ENCODE peak calls at places on chromosomes 5 and 9, in nine cellular contexts. L, Q, N, C, Y, U, D, A and H are unnamed samples.

GRCh38 chr5:68047035-68047434 is 168.5 kb upstream of the PIK3R1 start:
- DNase-seq in L (no peak), Q (peak), N (no peak), C (no peak), Y (no peak), U (no peak), D (peak), A (no peak), H (no peak)

GRCh38 chr5:52269853-52270252 is 517.9 kb upstream of the ITGA1 start:
- DNase-seq in L (no peak), Q (no peak), N (no peak), C (no peak), Y (no peak), U (no peak), D (no peak), A (no peak), H (no peak)

GRCh38 chr5:72171667-72172066 is 64.4 kb downstream of the MAP1B start:
- DNase-seq in L (no peak), Q (no peak), N (no peak), C (no peak), Y (no peak), U (no peak), D (peak), A (peak), H (no peak)

GRCh38 chr5:62791059-62791458 is 212.4 kb downstream of the LRRC70 start:
- DNase-seq in L (no peak), Q (peak), N (peak), C (no peak), Y (no peak), U (no peak), D (peak), A (no peak), H (no peak)

GRCh38 chr5:72451771-72452505 is 55.3 kb downstream of the ZNF366 start:
- DNase-seq in L (peak), Q (no peak), N (peak), C (no peak), Y (peak), U (peak), D (peak), A (peak), H (no peak)

GRCh38 chr9:96417051-96417586 is 1.1 kb downstream of the ZNF367 start:
- DNase-seq in L (peak), Q (peak), N (peak), C (no peak), Y (peak), U (peak), D (peak), A (peak), H (peak)

GRCh38 chr5:179914032-179914755 is 6.5 kb upstream of the TBC1D9B start:
- DNase-seq in L (no peak), Q (peak), N (peak), C (peak), Y (no peak), U (no peak), D (peak), A (no peak), H (no peak)

GRCh38 chr9:125370786-125371185 is 109.2 kb downstream of the GAPVD1 start:
- DNase-seq in L (no peak), Q (no peak), N (no peak), C (no peak), Y (no peak), U (no peak), D (no peak), A (no peak), H (no peak)

GRCh38 chr5:21236896-21237830 is 1249.2 kb upstream of the CDH18 start:
- DNase-seq in L (no peak), Q (peak), N (no peak), C (no peak), Y (no peak), U (no peak), D (peak), A (no peak), H (no peak)

GRCh38 chr9:16386579-16387077 is 483.8 kb downstream of the BNC2 start:
- DNase-seq in L (no peak), Q (no peak), N (no peak), C (no peak), Y (no peak), U (no peak), D (no peak), A (no peak), H (no peak)

GRCh38 chr5:134371834-134372340 is 518 bp downstream of the UBE2B start:
- DNase-seq in L (peak), Q (peak), N (peak), C (peak), Y (peak), U (peak), D (peak), A (peak), H (peak)

GRCh38 chr9:16328349-16328748 is 542.1 kb downstream of the BNC2 start:
- DNase-seq in L (peak), Q (no peak), N (no peak), C (no peak), Y (no peak), U (no peak), D (no peak), A (no peak), H (no peak)

GRCh38 chr5:16489322-16489791 is 23.8 kb upstream of the ZNF622 start:
- DNase-seq in L (no peak), Q (peak), N (peak), C (no peak), Y (no peak), U (no peak), D (peak), A (no peak), H (no peak)

GRCh38 chr5:485943-486491 is 38.2 kb downstream of the SLC9A3 start:
- DNase-seq in L (no peak), Q (no peak), N (peak), C (no peak), Y (no peak), U (no peak), D (no peak), A (no peak), H (no peak)

GRCh38 chr9:75941066-75941465 is 50.6 kb downstream of the PCSK5 start:
- DNase-seq in L (no peak), Q (no peak), N (no peak), C (no peak), Y (no peak), U (no peak), D (no peak), A (no peak), H (no peak)

GRCh38 chr9:34602906-34603305 is 9.0 kb downstream of the RPP25L start:
- DNase-seq in L (no peak), Q (no peak), N (no peak), C (no peak), Y (no peak), U (no peak), D (no peak), A (no peak), H (no peak)

GRCh38 chr5:176810084-176810597 is at the start of gene UNC5A:
- DNase-seq in L (no peak), Q (no peak), N (peak), C (no peak), Y (peak), U (no peak), D (peak), A (no peak), H (peak)

GRCh38 chr9:35852876-35853865 is 17.0 kb downstream of the OR13J1 start:
- DNase-seq in L (no peak), Q (no peak), N (no peak), C (peak), Y (no peak), U (peak), D (no peak), A (no peak), H (no peak)

GRCh38 chr5:126846344-126846743 is 69.4 kb downstream of the LMNB1 start:
- DNase-seq in L (no peak), Q (peak), N (no peak), C (no peak), Y (no peak), U (no peak), D (peak), A (no peak), H (no peak)

GRCh38 chr9:33164138-33164809 is 2.9 kb downstream of the B4GALT1 start:
- DNase-seq in L (no peak), Q (no peak), N (no peak), C (no peak), Y (no peak), U (no peak), D (no peak), A (peak), H (no peak)

GRCh38 chr5:36696059-36696673 is 89.8 kb downstream of the SLC1A3 start:
- DNase-seq in L (peak), Q (peak), N (peak), C (no peak), Y (peak), U (peak), D (peak), A (peak), H (no peak)

GRCh38 chr9:83582026-83582425 is 40.9 kb upstream of the IDNK start:
- DNase-seq in L (no peak), Q (peak), N (no peak), C (no peak), Y (no peak), U (no peak), D (peak), A (no peak), H (no peak)

GRCh38 chr5:131280417-131280816 is 16.6 kb downstream of the CDC42SE2 start:
- DNase-seq in L (no peak), Q (no peak), N (no peak), C (no peak), Y (no peak), U (no peak), D (peak), A (no peak), H (no peak)

GRCh38 chr5:144065766-144066165 is 104.7 kb downstream of the YIPF5 start:
- DNase-seq in L (no peak), Q (no peak), N (no peak), C (no peak), Y (no peak), U (no peak), D (no peak), A (no peak), H (no peak)

GRCh38 chr5:139565411-139566305 is 4.5 kb downstream of the UBE2D2 start:
- DNase-seq in L (no peak), Q (no peak), N (peak), C (peak), Y (no peak), U (peak), D (no peak), A (no peak), H (peak)

GRCh38 chr5:1836891-1837880 is 36.0 kb downstream of the NDUFS6 start:
- DNase-seq in L (no peak), Q (no peak), N (no peak), C (peak), Y (no peak), U (no peak), D (no peak), A (no peak), H (no peak)

GRCh38 chr9:134536101-134536900 is 105.3 kb upstream of the COL5A1 start:
- DNase-seq in L (no peak), Q (no peak), N (no peak), C (peak), Y (peak), U (no peak), D (peak), A (no peak), H (no peak)

GRCh38 chr9:115444941-115445340 is 327.0 kb upstream of the TNC start:
- DNase-seq in L (no peak), Q (no peak), N (no peak), C (no peak), Y (no peak), U (no peak), D (no peak), A (no peak), H (no peak)

GRCh38 chr9:71920456-71921189 is 9.2 kb downstream of the C9orf85 start:
- DNase-seq in L (no peak), Q (peak), N (no peak), C (no peak), Y (no peak), U (no peak), D (no peak), A (no peak), H (no peak)

DNA sequence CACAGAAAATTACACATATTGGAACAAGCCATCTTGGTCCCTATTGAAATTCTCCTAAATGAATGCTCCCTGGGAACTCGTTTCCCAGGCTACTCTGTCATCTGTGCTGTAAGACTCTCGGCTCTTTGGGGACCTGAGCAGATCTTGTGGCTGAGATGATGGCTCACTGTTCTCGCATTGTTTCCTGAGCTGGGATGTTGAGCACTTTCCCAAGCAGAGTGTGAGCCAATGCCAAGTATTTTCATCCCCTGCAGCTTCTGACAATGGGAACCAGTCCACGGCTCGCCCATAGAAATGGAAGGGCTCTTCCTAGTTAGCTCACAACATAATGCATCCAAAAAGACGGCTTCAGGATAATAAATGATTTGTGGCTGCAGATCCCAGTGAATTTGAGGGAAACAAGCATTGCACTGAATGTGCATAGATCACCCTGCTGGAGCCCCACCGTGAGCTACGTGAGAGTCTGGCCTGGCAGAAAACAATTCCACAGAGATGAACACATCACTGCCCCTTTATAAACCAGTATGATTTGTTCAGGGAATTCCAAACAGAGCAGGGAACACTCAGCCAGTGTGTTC is 230.3 kb downstream of the IRX1 start:
- DNase-seq in L (no peak), Q (no peak), N (no peak), C (no peak), Y (no peak), U (no peak), D (no peak), A (no peak), H (no peak)
- TF ChIP-seq CTCF in L (no peak), Q (no peak), N (no peak), C (no peak), Y (no peak), U (no peak), D (no peak), A (no peak), H (no peak)

GRCh38 chr9:126549246-126550006 is 64.3 kb upstream of the LMX1B start:
- DNase-seq in L (no peak), Q (no peak), N (no peak), C (no peak), Y (no peak), U (no peak), D (no peak), A (no peak), H (no peak)

GRCh38 chr9:126543490-126543889 is 70.2 kb upstream of the LMX1B start:
- DNase-seq in L (no peak), Q (no peak), N (no peak), C (no peak), Y (no peak), U (no peak), D (no peak), A (no peak), H (no peak)

GRCh38 chr9:126545116-126545515 is 68.6 kb upstream of the LMX1B start:
- DNase-seq in L (no peak), Q (no peak), N (no peak), C (peak), Y (no peak), U (peak), D (no peak), A (no peak), H (no peak)

GRCh38 chr9:126548312-126548711 is 65.4 kb upstream of the LMX1B start:
- DNase-seq in L (no peak), Q (no peak), N (no peak), C (no peak), Y (no peak), U (no peak), D (no peak), A (no peak), H (no peak)

DNA sequence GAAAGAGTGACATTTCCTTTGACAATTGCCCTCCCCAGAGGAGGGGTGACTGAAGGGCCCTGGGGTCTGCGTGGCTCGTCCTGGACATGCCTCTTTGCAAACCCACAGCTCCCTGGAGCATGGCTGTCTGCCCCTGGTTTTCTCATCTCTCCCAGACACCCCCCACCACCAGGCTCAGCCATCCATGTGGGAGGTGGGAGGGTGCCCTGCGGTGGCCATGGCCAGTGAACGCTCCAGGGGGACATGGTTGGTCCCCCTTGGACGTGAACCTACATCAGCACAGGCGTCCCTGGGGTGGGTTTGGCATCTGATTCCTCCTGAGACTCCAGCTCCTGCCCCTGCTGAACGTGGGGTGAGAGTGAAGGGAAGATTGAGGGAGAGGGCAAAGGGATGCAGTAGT is 67.7 kb upstream of the LMX1B start:
- DNase-seq in L (no peak), Q (no peak), N (no peak), C (peak), Y (no peak), U (no peak), D (no peak), A (no peak), H (no peak)
- TF ChIP-seq CTCF in L (no peak), Q (no peak), N (no peak), C (no peak), Y (no peak), U (no peak), D (no peak), A (no peak), H (no peak)

DNA sequence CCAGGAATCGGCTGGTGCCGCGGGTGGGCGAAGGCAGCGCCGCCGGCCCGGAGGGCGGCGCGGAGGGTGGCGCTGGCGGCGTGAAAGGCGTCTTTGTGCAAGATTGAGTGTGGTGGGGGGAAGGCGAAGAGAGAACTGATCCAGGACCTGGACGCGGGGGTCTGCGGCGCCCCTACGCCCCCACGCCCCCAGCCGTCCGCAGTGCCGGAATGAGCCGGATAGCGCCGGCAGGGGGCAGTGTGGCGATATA is 4.5 kb upstream of the RGMB start:
- DNase-seq in L (peak), Q (no peak), N (no peak), C (no peak), Y (peak), U (no peak), D (no peak), A (no peak), H (peak)
- TF ChIP-seq CTCF in L (no peak), Q (peak), N (no peak), C (peak), Y (peak), U (peak), D (peak), A (peak), H (no peak)

GRCh38 chr9:120299785-120300184 is 280.2 kb downstream of the CDK5RAP2 start:
- DNase-seq in L (no peak), Q (no peak), N (peak), C (no peak), Y (no peak), U (no peak), D (no peak), A (no peak), H (no peak)
- TF ChIP-seq CTCF in L (no peak), Q (no peak), N (peak), C (no peak), Y (no peak), U (no peak), D (peak), A (no peak), H (no peak)

GRCh38 chr5:79827159-79827562 is 137.5 kb downstream of the CMYA5 start:
- DNase-seq in L (no peak), Q (no peak), N (no peak), C (no peak), Y (no peak), U (no peak), D (no peak), A (no peak), H (no peak)

GRCh38 chr5:79831381-79831780 is 141.7 kb downstream of the CMYA5 start:
- DNase-seq in L (no peak), Q (no peak), N (no peak), C (no peak), Y (no peak), U (no peak), D (no peak), A (no peak), H (no peak)

GRCh38 chr5:79831910-79832309 is 142.3 kb downstream of the CMYA5 start:
- DNase-seq in L (no peak), Q (no peak), N (no peak), C (no peak), Y (peak), U (no peak), D (no peak), A (no peak), H (no peak)

GRCh38 chr5:79825802-79826201 is 136.2 kb downstream of the CMYA5 start:
- DNase-seq in L (no peak), Q (no peak), N (no peak), C (no peak), Y (no peak), U (no peak), D (no peak), A (no peak), H (no peak)

DNA sequence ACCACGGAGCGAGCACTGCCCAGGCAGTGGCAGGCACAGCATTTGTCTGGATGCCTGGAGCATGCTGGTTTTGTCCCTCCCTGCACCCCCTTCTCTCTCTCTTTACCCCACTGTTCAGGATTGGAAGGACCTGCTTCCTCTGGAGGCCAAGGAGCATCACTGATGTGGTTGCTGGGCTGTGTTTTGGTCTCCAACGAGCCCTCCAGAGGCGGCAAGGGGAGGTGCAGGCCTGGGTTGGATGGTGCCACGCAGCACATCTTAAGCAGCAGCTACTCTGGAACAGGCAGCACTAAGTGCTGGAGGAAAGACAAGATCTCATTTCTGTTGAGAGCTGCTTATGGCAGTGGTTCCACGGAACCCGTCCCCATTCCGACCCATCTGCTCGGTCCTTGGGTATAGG is 139.6 kb downstream of the CMYA5 start:
- DNase-seq in L (no peak), Q (peak), N (peak), C (no peak), Y (no peak), U (no peak), D (no peak), A (no peak), H (no peak)
- TF ChIP-seq CTCF in L (no peak), Q (peak), N (peak), C (peak), Y (peak), U (no peak), D (no peak), A (peak), H (no peak)

GRCh38 chr5:137086289-137086838 is 412.8 kb downstream of the SPOCK1 start:
- DNase-seq in L (no peak), Q (no peak), N (no peak), C (no peak), Y (no peak), U (peak), D (no peak), A (no peak), H (no peak)
- TF ChIP-seq CTCF in L (no peak), Q (no peak), N (no peak), C (no peak), Y (no peak), U (no peak), D (no peak), A (no peak), H (no peak)

GRCh38 chr5:100898504-100899346 is 4.4 kb downstream of the ST8SIA4 start:
- DNase-seq in L (no peak), Q (no peak), N (peak), C (no peak), Y (no peak), U (no peak), D (no peak), A (no peak), H (no peak)
- TF ChIP-seq CTCF in L (no peak), Q (no peak), N (no peak), C (no peak), Y (no peak), U (no peak), D (no peak), A (no peak), H (no peak)

DNA sequence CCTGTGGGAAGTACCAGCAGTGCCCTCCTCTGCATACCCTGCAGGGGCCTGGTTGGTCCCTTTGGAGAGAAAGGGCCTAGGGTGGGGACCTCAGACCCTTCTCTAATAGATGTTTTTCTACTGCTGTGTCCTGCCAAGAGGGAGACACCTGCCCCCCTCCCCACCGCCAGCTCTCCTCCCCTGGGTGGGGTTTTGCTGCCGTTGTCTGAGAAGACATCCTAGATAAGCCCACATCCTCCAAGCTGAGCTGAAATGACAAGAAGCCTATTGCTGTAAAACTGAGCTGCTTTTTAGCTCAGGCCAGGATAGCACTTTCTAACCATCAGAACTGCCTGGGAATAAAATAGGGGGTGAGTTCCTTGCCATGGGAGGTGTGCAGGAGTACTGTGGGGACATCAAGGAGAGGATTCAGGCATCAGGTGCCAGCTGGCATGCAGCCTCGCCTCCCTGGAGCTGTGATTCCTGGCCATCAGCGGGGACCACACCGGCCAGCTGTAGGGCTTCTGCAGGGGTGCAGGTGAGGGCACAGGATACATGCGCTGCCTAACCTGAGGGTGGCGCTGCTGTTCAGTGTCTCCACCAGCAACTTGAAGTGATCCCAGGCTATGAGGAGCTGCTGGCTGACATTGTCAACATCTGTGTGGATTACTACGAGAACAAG is 37.9 kb downstream of the CYFIP2 start:
- DNase-seq in L (no peak), Q (no peak), N (no peak), C (no peak), Y (peak), U (no peak), D (no peak), A (peak), H (no peak)
- TF ChIP-seq CTCF in L (no peak), Q (no peak), N (no peak), C (peak), Y (no peak), U (no peak), D (peak), A (peak), H (no peak)